ENCODE peak calls at places on chromosomes 11 and 22, in eight cellular contexts. One of them, this sample, is unnamed.

GRCh38 chr11:64556721-64557250 is 34.2 kb upstream of the SLC22A12 start:
- DNase-seq in GM23338: no peak
- DNase-seq in hepatocyte: no peak
- DNase-seq in OCI-LY7: no peak
- DNase-seq in PC-3: no peak
- DNase-seq in MM.1S: no peak
- DNase-seq in GM23248: no peak
- DNase-seq in neural progenitor cell: no peak
- DNase-seq in this sample: no peak

GRCh38 chr11:10885703-10886363 is 28.0 kb upstream of the ZBED5 start:
- DNase-seq in GM23248: peak
- DNase-seq in PC-3: no peak
- DNase-seq in GM23338: no peak
- DNase-seq in neural progenitor cell: no peak
- DNase-seq in hepatocyte: peak
- DNase-seq in MM.1S: no peak
- DNase-seq in OCI-LY7: no peak
- DNase-seq in this sample: no peak

GRCh38 chr22:35023692-35024363 is 42.1 kb upstream of the ISX start:
- DNase-seq in GM23248: peak
- DNase-seq in MM.1S: peak
- DNase-seq in hepatocyte: peak
- DNase-seq in neural progenitor cell: peak
- DNase-seq in GM23338: peak
- DNase-seq in PC-3: peak
- DNase-seq in OCI-LY7: peak
- DNase-seq in this sample: peak

GRCh38 chr11:63901660-63902059 is 15.3 kb downstream of the RCOR2 start:
- DNase-seq in MM.1S: no peak
- DNase-seq in PC-3: peak
- DNase-seq in neural progenitor cell: no peak
- DNase-seq in OCI-LY7: no peak
- DNase-seq in GM23338: peak
- DNase-seq in GM23248: peak
- DNase-seq in hepatocyte: no peak
- DNase-seq in this sample: no peak

GRCh38 chr11:129375731-129376657 is at the start of gene BARX2:
- DNase-seq in neural progenitor cell: peak
- DNase-seq in MM.1S: peak
- DNase-seq in GM23248: peak
- DNase-seq in hepatocyte: peak
- DNase-seq in PC-3: peak
- DNase-seq in GM23338: peak
- DNase-seq in OCI-LY7: no peak
- DNase-seq in this sample: peak

GRCh38 chr11:61800331-61801281 is 7.9 kb downstream of the FEN1 start:
- DNase-seq in GM23338: no peak
- DNase-seq in OCI-LY7: no peak
- DNase-seq in neural progenitor cell: no peak
- DNase-seq in hepatocyte: no peak
- DNase-seq in PC-3: peak
- DNase-seq in MM.1S: no peak
- DNase-seq in GM23248: no peak
- DNase-seq in this sample: no peak

GRCh38 chr11:27495710-27496300 is 10.8 kb downstream of the LIN7C start:
- DNase-seq in neural progenitor cell: no peak
- DNase-seq in GM23338: no peak
- DNase-seq in MM.1S: no peak
- DNase-seq in GM23248: no peak
- DNase-seq in OCI-LY7: no peak
- DNase-seq in PC-3: no peak
- DNase-seq in hepatocyte: no peak
- DNase-seq in this sample: no peak

GRCh38 chr11:58582437-58582836 is 3.6 kb downstream of the ZFP91 start:
- DNase-seq in PC-3: no peak
- DNase-seq in neural progenitor cell: no peak
- DNase-seq in MM.1S: no peak
- DNase-seq in hepatocyte: no peak
- DNase-seq in OCI-LY7: no peak
- DNase-seq in GM23338: no peak
- DNase-seq in GM23248: no peak
- DNase-seq in this sample: no peak

GRCh38 chr11:62273284-62273683 is 3.3 kb downstream of the SCGB2A2 start:
- DNase-seq in PC-3: no peak
- DNase-seq in MM.1S: no peak
- DNase-seq in neural progenitor cell: no peak
- DNase-seq in hepatocyte: no peak
- DNase-seq in OCI-LY7: no peak
- DNase-seq in GM23338: no peak
- DNase-seq in GM23248: no peak
- DNase-seq in this sample: no peak

GRCh38 chr11:19472679-19473078 is 231.9 kb upstream of the E2F8 start:
- DNase-seq in MM.1S: no peak
- DNase-seq in GM23248: peak
- DNase-seq in neural progenitor cell: no peak
- DNase-seq in PC-3: no peak
- DNase-seq in GM23338: no peak
- DNase-seq in hepatocyte: no peak
- DNase-seq in OCI-LY7: no peak
- DNase-seq in this sample: no peak

GRCh38 chr22:36726007-36726380 is 22.4 kb upstream of the CACNG2 start:
- DNase-seq in OCI-LY7: no peak
- DNase-seq in PC-3: no peak
- DNase-seq in MM.1S: no peak
- DNase-seq in GM23338: no peak
- DNase-seq in hepatocyte: no peak
- DNase-seq in GM23248: no peak
- DNase-seq in neural progenitor cell: no peak
- DNase-seq in this sample: no peak

GRCh38 chr11:44014968-44015623 is 32.7 kb upstream of the ACCSL start:
- DNase-seq in OCI-LY7: no peak
- DNase-seq in GM23248: peak
- DNase-seq in neural progenitor cell: no peak
- DNase-seq in PC-3: no peak
- DNase-seq in MM.1S: no peak
- DNase-seq in hepatocyte: no peak
- DNase-seq in GM23338: no peak
- DNase-seq in this sample: no peak

GRCh38 chr11:79173615-79174014 is 267.2 kb downstream of the TENM4 start:
- DNase-seq in OCI-LY7: no peak
- DNase-seq in PC-3: peak
- DNase-seq in neural progenitor cell: no peak
- DNase-seq in MM.1S: no peak
- DNase-seq in GM23248: peak
- DNase-seq in hepatocyte: peak
- DNase-seq in GM23338: peak
- DNase-seq in this sample: no peak

GRCh38 chr11:40029406-40029805 is 1430.0 kb downstream of the LRRC4C start:
- DNase-seq in hepatocyte: peak
- DNase-seq in GM23338: peak
- DNase-seq in OCI-LY7: no peak
- DNase-seq in MM.1S: no peak
- DNase-seq in PC-3: no peak
- DNase-seq in GM23248: no peak
- DNase-seq in neural progenitor cell: no peak
- DNase-seq in this sample: no peak

GRCh38 chr11:116703421-116703820 is 69.4 kb downstream of the BUD13 start:
- DNase-seq in neural progenitor cell: peak
- DNase-seq in PC-3: no peak
- DNase-seq in MM.1S: no peak
- DNase-seq in OCI-LY7: peak
- DNase-seq in hepatocyte: no peak
- DNase-seq in GM23248: no peak
- DNase-seq in GM23338: peak
- DNase-seq in this sample: no peak

GRCh38 chr11:112211556-112211955 is 14.7 kb upstream of the PTS start:
- DNase-seq in OCI-LY7: no peak
- DNase-seq in hepatocyte: no peak
- DNase-seq in PC-3: no peak
- DNase-seq in GM23338: no peak
- DNase-seq in MM.1S: no peak
- DNase-seq in neural progenitor cell: no peak
- DNase-seq in GM23248: no peak
- DNase-seq in this sample: no peak

GRCh38 chr22:21104126-21104691 is 58.5 kb downstream of the LRRC74B start:
- DNase-seq in GM23248: no peak
- DNase-seq in GM23338: no peak
- DNase-seq in neural progenitor cell: no peak
- DNase-seq in hepatocyte: no peak
- DNase-seq in PC-3: no peak
- DNase-seq in MM.1S: no peak
- DNase-seq in OCI-LY7: no peak
- DNase-seq in this sample: no peak

GRCh38 chr11:113555071-113555739 is 80.0 kb upstream of the DRD2 start:
- DNase-seq in MM.1S: no peak
- DNase-seq in GM23248: no peak
- DNase-seq in OCI-LY7: no peak
- DNase-seq in GM23338: no peak
- DNase-seq in PC-3: no peak
- DNase-seq in hepatocyte: no peak
- DNase-seq in neural progenitor cell: no peak
- DNase-seq in this sample: no peak

GRCh38 chr11:17629113-17629512 is 82.1 kb downstream of the OTOG start:
- DNase-seq in GM23248: no peak
- DNase-seq in MM.1S: no peak
- DNase-seq in GM23338: no peak
- DNase-seq in hepatocyte: no peak
- DNase-seq in neural progenitor cell: no peak
- DNase-seq in OCI-LY7: no peak
- DNase-seq in PC-3: no peak
- DNase-seq in this sample: no peak

GRCh38 chr11:122122179-122122578 is 6.2 kb upstream of the BLID start:
- DNase-seq in neural progenitor cell: no peak
- DNase-seq in GM23338: no peak
- DNase-seq in MM.1S: no peak
- DNase-seq in GM23248: peak
- DNase-seq in OCI-LY7: no peak
- DNase-seq in hepatocyte: no peak
- DNase-seq in PC-3: peak
- DNase-seq in this sample: no peak

GRCh38 chr22:50051930-50052329 is 6.2 kb downstream of the TTLL8 start:
- DNase-seq in OCI-LY7: no peak
- DNase-seq in MM.1S: no peak
- DNase-seq in PC-3: no peak
- DNase-seq in GM23338: no peak
- DNase-seq in GM23248: no peak
- DNase-seq in neural progenitor cell: no peak
- DNase-seq in hepatocyte: no peak
- DNase-seq in this sample: no peak

GRCh38 chr11:129992161-129992944 is 10.3 kb downstream of the PRDM10 start:
- DNase-seq in neural progenitor cell: peak
- DNase-seq in GM23248: peak
- DNase-seq in PC-3: peak
- DNase-seq in hepatocyte: peak
- DNase-seq in GM23338: peak
- DNase-seq in MM.1S: no peak
- DNase-seq in OCI-LY7: peak
- DNase-seq in this sample: peak

GRCh38 chr11:74288161-74288560 is 23.3 kb downstream of the P4HA3 start:
- DNase-seq in hepatocyte: peak
- DNase-seq in GM23338: no peak
- DNase-seq in neural progenitor cell: no peak
- DNase-seq in OCI-LY7: no peak
- DNase-seq in GM23248: peak
- DNase-seq in MM.1S: no peak
- DNase-seq in PC-3: peak
- DNase-seq in this sample: no peak

GRCh38 chr11:88529426-88529825 is 191.9 kb upstream of the CTSC start:
- DNase-seq in neural progenitor cell: no peak
- DNase-seq in OCI-LY7: no peak
- DNase-seq in hepatocyte: no peak
- DNase-seq in MM.1S: no peak
- DNase-seq in GM23248: no peak
- DNase-seq in PC-3: no peak
- DNase-seq in GM23338: no peak
- DNase-seq in this sample: no peak
- TF ChIP-seq EZH2phosphoT487 in neural progenitor cell: no peak
- TF ChIP-seq EZH2phosphoT487 in OCI-LY7: no peak
- TF ChIP-seq EZH2phosphoT487 in hepatocyte: no peak
- TF ChIP-seq EZH2phosphoT487 in MM.1S: no peak
- TF ChIP-seq EZH2phosphoT487 in GM23248: no peak
- TF ChIP-seq EZH2phosphoT487 in PC-3: no peak
- TF ChIP-seq EZH2phosphoT487 in GM23338: no peak
- TF ChIP-seq EZH2phosphoT487 in this sample: no peak

GRCh38 chr11:22192289-22192641 is 620 bp upstream of the ANO5 start:
- DNase-seq in GM23338: peak
- DNase-seq in OCI-LY7: no peak
- DNase-seq in GM23248: no peak
- DNase-seq in neural progenitor cell: peak
- DNase-seq in PC-3: no peak
- DNase-seq in hepatocyte: peak
- DNase-seq in MM.1S: peak
- DNase-seq in this sample: no peak
- TF ChIP-seq EZH2phosphoT487 in GM23338: no peak
- TF ChIP-seq EZH2phosphoT487 in OCI-LY7: no peak
- TF ChIP-seq EZH2phosphoT487 in GM23248: no peak
- TF ChIP-seq EZH2phosphoT487 in neural progenitor cell: no peak
- TF ChIP-seq EZH2phosphoT487 in PC-3: no peak
- TF ChIP-seq EZH2phosphoT487 in hepatocyte: no peak
- TF ChIP-seq EZH2phosphoT487 in MM.1S: no peak
- TF ChIP-seq EZH2phosphoT487 in this sample: no peak

DNA sequence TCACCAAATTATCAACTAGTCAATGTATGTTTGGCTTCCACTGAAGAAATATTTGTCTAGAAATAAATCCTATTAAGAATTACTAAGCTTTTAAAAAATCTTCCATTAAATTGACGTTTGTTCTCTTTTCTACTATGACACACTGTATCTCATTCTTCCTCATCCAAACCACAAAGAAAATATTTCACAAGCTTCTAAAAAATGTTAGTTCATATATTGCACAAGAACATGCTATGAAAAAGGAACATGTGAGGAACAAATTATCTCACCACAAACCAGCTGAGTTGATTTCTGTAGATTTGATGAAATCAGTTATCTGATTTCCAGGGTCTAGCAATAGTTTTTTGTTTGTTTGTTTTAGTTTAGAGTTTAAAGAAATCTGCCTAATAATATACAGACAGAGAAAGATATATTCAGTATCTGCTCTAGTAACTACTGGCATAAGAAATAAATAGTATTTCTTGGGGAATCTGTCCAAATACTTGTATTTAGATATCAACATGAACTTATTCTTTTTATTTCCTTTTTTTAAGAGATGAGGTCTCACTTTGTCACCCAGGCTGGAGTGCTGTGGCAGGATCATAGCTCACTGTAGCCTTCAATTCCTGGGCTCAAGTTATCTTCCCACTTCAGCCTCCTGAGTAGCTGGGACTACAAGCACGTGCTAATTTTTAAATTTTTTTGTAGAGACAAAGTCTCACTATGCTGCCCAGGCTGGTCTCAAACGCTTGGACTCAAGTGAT is 161.7 kb downstream of the ATG16L2 start:
- DNase-seq in OCI-LY7: no peak
- DNase-seq in GM23338: no peak
- DNase-seq in MM.1S: no peak
- DNase-seq in PC-3: peak
- DNase-seq in GM23248: peak
- DNase-seq in neural progenitor cell: no peak
- DNase-seq in hepatocyte: no peak
- DNase-seq in this sample: no peak
- TF ChIP-seq EZH2phosphoT487 in OCI-LY7: no peak
- TF ChIP-seq EZH2phosphoT487 in GM23338: no peak
- TF ChIP-seq EZH2phosphoT487 in MM.1S: no peak
- TF ChIP-seq EZH2phosphoT487 in PC-3: no peak
- TF ChIP-seq EZH2phosphoT487 in GM23248: peak
- TF ChIP-seq EZH2phosphoT487 in neural progenitor cell: no peak
- TF ChIP-seq EZH2phosphoT487 in hepatocyte: no peak
- TF ChIP-seq EZH2phosphoT487 in this sample: no peak

GRCh38 chr11:69377029-69377952 is 83.3 kb downstream of the MYEOV start:
- DNase-seq in GM23338: no peak
- DNase-seq in PC-3: no peak
- DNase-seq in GM23248: peak
- DNase-seq in MM.1S: no peak
- DNase-seq in hepatocyte: no peak
- DNase-seq in neural progenitor cell: no peak
- DNase-seq in OCI-LY7: no peak
- DNase-seq in this sample: no peak
- TF ChIP-seq EZH2phosphoT487 in GM23338: no peak
- TF ChIP-seq EZH2phosphoT487 in PC-3: no peak
- TF ChIP-seq EZH2phosphoT487 in GM23248: no peak
- TF ChIP-seq EZH2phosphoT487 in MM.1S: no peak
- TF ChIP-seq EZH2phosphoT487 in hepatocyte: no peak
- TF ChIP-seq EZH2phosphoT487 in neural progenitor cell: no peak
- TF ChIP-seq EZH2phosphoT487 in OCI-LY7: no peak
- TF ChIP-seq EZH2phosphoT487 in this sample: no peak